ENCODE peak calls at places on chromosomes 7 and 10, in seven cellular contexts. S is osteoblast, M is sigmoid colon, T is psoas muscle, I is lung, C is mesenchymal stem cell, O is tibial artery. G is an unnamed sample. For H3K27me3, the result is how much of the 10 kb centered on the place peaks cover.

GRCh38 chr10:1117651-1118050 is 61.5 kb downstream of the WDR37 start:
- DNase-seq in S (no peak), M (no peak), T (no peak), I (no peak), C (no peak), O (no peak), G (no peak)

GRCh38 chr7:113804475-113805130 is 114.2 kb downstream of the PPP1R3A start:
- DNase-seq in S (no peak), M (no peak), T (no peak), I (no peak), C (no peak), O (no peak), G (no peak)

GRCh38 chr10:111083222-111084095 is 6.6 kb downstream of the ADRA2A start:
- DNase-seq in S (no peak), M (no peak), T (no peak), I (no peak), C (no peak), O (no peak), G (no peak)

GRCh38 chr7:7183061-7183832 is 903 bp downstream of the C1GALT1 start:
- DNase-seq in S (peak), M (peak), T (no peak), I (peak), C (peak), O (peak), G (peak)

GRCh38 chr10:7792541-7792940 is 4.6 kb downstream of the ATP5F1C start:
- DNase-seq in S (no peak), M (no peak), T (no peak), I (no peak), C (no peak), O (no peak), G (no peak)

GRCh38 chr10:80477813-80478212 is 23.7 kb downstream of the TSPAN14 start:
- DNase-seq in S (peak), M (no peak), T (no peak), I (no peak), C (peak), O (peak), G (no peak)

GRCh38 chr7:115632636-115633035 is 397.9 kb downstream of the TFEC start:
- DNase-seq in S (no peak), M (no peak), T (no peak), I (no peak), C (no peak), O (no peak), G (no peak)

GRCh38 chr10:52950578-52950977 is 178.0 kb upstream of the MBL2 start:
- DNase-seq in S (no peak), M (no peak), T (no peak), I (no peak), C (no peak), O (no peak), G (no peak)

GRCh38 chr7:113657603-113658002 is 261.2 kb downstream of the PPP1R3A start:
- DNase-seq in S (no peak), M (no peak), T (no peak), I (no peak), C (no peak), O (no peak), G (no peak)

GRCh38 chr7:148336411-148336810 is 254.2 kb upstream of the C7orf33 start:
- DNase-seq in S (no peak), M (no peak), T (no peak), I (no peak), C (no peak), O (no peak), G (no peak)

GRCh38 chr10:11887381-11888227 is 64.4 kb downstream of the PROSER2 start:
- DNase-seq in S (peak), M (no peak), T (no peak), I (no peak), C (no peak), O (no peak), G (no peak)

GRCh38 chr10:6215241-6215640 is 12.5 kb downstream of the PFKFB3 start:
- DNase-seq in S (peak), M (no peak), T (no peak), I (no peak), C (no peak), O (no peak), G (no peak)

GRCh38 chr10:127195571-127196226 is 692 bp downstream of the INSYN2A start:
- DNase-seq in S (peak), M (no peak), T (peak), I (no peak), C (peak), O (no peak), G (no peak)

GRCh38 chr10:44962870-44963738 is 3.5 kb downstream of the RASSF4 start:
- DNase-seq in S (peak), M (peak), T (peak), I (no peak), C (peak), O (peak), G (no peak)

GRCh38 chr7:44325181-44325671 is at the start of gene CAMK2B:
- DNase-seq in S (peak), M (no peak), T (peak), I (no peak), C (no peak), O (no peak), G (peak)

GRCh38 chr10:7423521-7423920 is 12.7 kb upstream of the SFMBT2 start:
- DNase-seq in S (no peak), M (no peak), T (no peak), I (no peak), C (no peak), O (no peak), G (no peak)

GRCh38 chr10:131973160-131973951 is 8.4 kb downstream of the BNIP3 start:
- DNase-seq in S (no peak), M (peak), T (no peak), I (no peak), C (no peak), O (peak), G (peak)

GRCh38 chr10:36888925-36889573 is 236.3 kb upstream of the ANKRD30A start:
- DNase-seq in S (no peak), M (no peak), T (no peak), I (no peak), C (peak), O (no peak), G (peak)

GRCh38 chr10:130924138-130924819 is 387.2 kb downstream of the TCERG1L start:
- DNase-seq in S (no peak), M (no peak), T (no peak), I (no peak), C (no peak), O (no peak), G (no peak)

GRCh38 chr10:13684813-13685511 is 98.2 kb downstream of the PRPF18 start:
- DNase-seq in S (peak), M (no peak), T (no peak), I (no peak), C (no peak), O (no peak), G (no peak)

GRCh38 chr10:32197423-32197822 is 141.2 kb upstream of the KIF5B start:
- DNase-seq in S (no peak), M (no peak), T (no peak), I (no peak), C (peak), O (no peak), G (no peak)

GRCh38 chr7:122833888-122834570 is 52.2 kb downstream of the CADPS2 start:
- DNase-seq in S (no peak), M (no peak), T (no peak), I (no peak), C (no peak), O (no peak), G (no peak)

GRCh38 chr10:63237396-63237795 is 104.3 kb downstream of the NRBF2 start:
- DNase-seq in S (no peak), M (no peak), T (no peak), I (no peak), C (no peak), O (no peak), G (no peak)

GRCh38 chr7:152551304-152552036 is 115.7 kb upstream of the KMT2C start:
- DNase-seq in S (no peak), M (no peak), T (no peak), I (no peak), C (no peak), O (no peak), G (no peak)

GRCh38 chr7:26385240-26385639 is 93.6 kb downstream of the SNX10 start:
- DNase-seq in S (no peak), M (no peak), T (no peak), I (no peak), C (no peak), O (no peak), G (no peak)

GRCh38 chr7:137328389-137329120 is 15.0 kb downstream of the PTN start:
- DNase-seq in S (no peak), M (no peak), T (no peak), I (no peak), C (peak), O (no peak), G (peak)

GRCh38 chr10:131997366-131998049 is 15.8 kb upstream of the BNIP3 start:
- DNase-seq in S (peak), M (peak), T (peak), I (peak), C (peak), O (peak), G (no peak)

GRCh38 chr7:130822642-130823041 is 88.6 kb upstream of the KLF14 start:
- DNase-seq in S (no peak), M (no peak), T (no peak), I (no peak), C (peak), O (no peak), G (no peak)

GRCh38 chr7:102095933-102096332 is 190.7 kb upstream of the SH2B2 start:
- DNase-seq in S (no peak), M (no peak), T (no peak), I (no peak), C (no peak), O (peak), G (no peak)

GRCh38 chr7:116802784-116803183 is 59.6 kb upstream of the CAPZA2 start:
- DNase-seq in S (peak), M (no peak), T (no peak), I (no peak), C (peak), O (no peak), G (no peak)

GRCh38 chr7:84492565-84493034 is 298.0 kb upstream of the SEMA3A start:
- DNase-seq in S (no peak), M (no peak), T (no peak), I (no peak), C (no peak), O (no peak), G (no peak)

GRCh38 chr7:17988858-17989257 is 38.8 kb downstream of the PRPS1L1 start:
- DNase-seq in S (no peak), M (no peak), T (no peak), I (no peak), C (no peak), O (no peak), G (no peak)

GRCh38 chr7:138876326-138876725 is 78.3 kb upstream of the ATP6V0A4 start:
- DNase-seq in S (no peak), M (no peak), T (no peak), I (no peak), C (no peak), O (no peak), G (no peak)

GRCh38 chr10:17237915-17238444 is 9.9 kb downstream of the VIM start:
- DNase-seq in S (no peak), M (no peak), T (no peak), I (no peak), C (no peak), O (no peak), G (no peak)

GRCh38 chr7:138125119-138125518 is 48.9 kb downstream of the AKR1D1 start:
- DNase-seq in S (peak), M (no peak), T (no peak), I (no peak), C (peak), O (no peak), G (no peak)

GRCh38 chr10:89525556-89525955 is 9.8 kb downstream of the SLC16A12 start:
- DNase-seq in S (no peak), M (no peak), T (no peak), I (no peak), C (no peak), O (no peak), G (no peak)
- H3K27ac ChIP-seq in S (no peak), M (no peak), T (no peak), I (no peak), C (no peak), O (no peak), G (no peak)

GRCh38 chr7:156079156-156079555 is 266.9 kb upstream of the SHH start:
- DNase-seq in S (no peak), M (peak), T (no peak), I (no peak), C (no peak), O (peak), G (no peak)
- H3K27me3 ChIP-seq in S (under half), M (under half), T (under half), I (under half), C (under half), O (under half), G (under half)

GRCh38 chr10:125135771-125136035 is 24.7 kb downstream of the CTBP2 start:
- DNase-seq in S (no peak), M (peak), T (no peak), I (no peak), C (no peak), O (peak), G (no peak)

GRCh38 chr10:125133706-125134482 is 26.5 kb downstream of the CTBP2 start:
- DNase-seq in S (no peak), M (peak), T (no peak), I (no peak), C (no peak), O (peak), G (no peak)

GRCh38 chr10:125134916-125135770 is 25.2 kb downstream of the CTBP2 start:
- DNase-seq in S (no peak), M (peak), T (no peak), I (no peak), C (no peak), O (peak), G (no peak)

GRCh38 chr10:125136087-125136486 is 24.3 kb downstream of the CTBP2 start:
- DNase-seq in S (no peak), M (no peak), T (no peak), I (no peak), C (no peak), O (peak), G (no peak)

GRCh38 chr10:125134483-125134848 is 25.9 kb downstream of the CTBP2 start:
- DNase-seq in S (no peak), M (peak), T (no peak), I (no peak), C (no peak), O (peak), G (no peak)
- H3K27ac ChIP-seq in S (no peak), M (no peak), T (peak), I (peak), C (no peak), O (no peak), G (no peak)

DNA sequence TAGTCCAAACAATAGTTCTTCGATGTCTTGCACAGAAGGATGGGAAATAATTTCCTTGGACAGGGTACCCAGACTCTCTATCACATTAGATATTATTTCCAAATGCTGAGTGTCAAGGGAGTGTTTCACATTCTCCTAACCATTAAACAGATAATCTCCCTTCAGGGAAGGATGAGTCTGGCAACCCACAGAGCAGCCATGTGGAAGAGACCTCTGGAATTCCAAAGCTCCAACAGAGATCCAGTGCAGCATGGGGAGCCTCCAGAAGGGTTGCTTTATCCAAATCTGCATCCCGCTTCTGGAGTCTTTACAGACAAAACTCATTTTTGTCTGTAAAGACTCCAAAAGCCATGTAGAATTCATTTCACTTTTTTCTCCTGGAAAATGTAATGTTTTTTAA is 89.7 kb downstream of the FZD1 start:
- DNase-seq in S (no peak), M (no peak), T (no peak), I (no peak), C (no peak), O (no peak), G (no peak)
- H3K27me3 ChIP-seq in S (under half), M (under half), T (under half), I (under half), C (under half), O (under half), G (under half)

GRCh38 chr10:15737635-15738034 is 17.9 kb upstream of the ITGA8 start:
- DNase-seq in S (no peak), M (no peak), T (no peak), I (no peak), C (no peak), O (no peak), G (no peak)
- H3K27ac ChIP-seq in S (no peak), M (no peak), T (no peak), I (peak), C (no peak), O (peak), G (no peak)

GRCh38 chr10:129028425-129028824 is 438.6 kb upstream of the MGMT start:
- DNase-seq in S (no peak), M (no peak), T (no peak), I (no peak), C (no peak), O (no peak), G (no peak)
- H3K27me3 ChIP-seq in S (under half), M (half or more), T (under half), I (under half), C (under half), O (under half), G (half or more)

GRCh38 chr7:73707045-73707631 is 12.3 kb downstream of the STX1A start:
- DNase-seq in S (peak), M (no peak), T (peak), I (peak), C (no peak), O (no peak), G (peak)
- H3K27ac ChIP-seq in S (peak), M (no peak), T (no peak), I (no peak), C (peak), O (no peak), G (peak)

GRCh38 chr10:33566426-33566825 is 232.0 kb upstream of the NRP1 start:
- DNase-seq in S (no peak), M (no peak), T (no peak), I (no peak), C (no peak), O (no peak), G (no peak)
- H3K27me3 ChIP-seq in S (under half), M (under half), T (under half), I (under half), C (under half), O (under half), G (under half)

GRCh38 chr10:50554381-50554994 is 69.3 kb downstream of the SGMS1 start:
- DNase-seq in S (no peak), M (no peak), T (no peak), I (no peak), C (no peak), O (no peak), G (no peak)
- H3K27ac ChIP-seq in S (no peak), M (peak), T (peak), I (no peak), C (no peak), O (peak), G (peak)

GRCh38 chr7:126819197-126819484 is 433.6 kb downstream of the GRM8 start:
- DNase-seq in S (no peak), M (no peak), T (no peak), I (no peak), C (no peak), O (no peak), G (no peak)
- H3K27me3 ChIP-seq in S (under half), M (under half), T (under half), I (under half), C (under half), O (under half), G (under half)